ENCODE peak calls at places on chromosomes 2 and 18, in four cellular contexts. K is progenitor cell of endocrine pancreas, H is PC-9, E is M059J. O is an unnamed sample.

GRCh38 chr2:201854841-201855240 is 48.5 kb downstream of the CDK15 start:
- DNase-seq in K (no peak), H (no peak), E (peak; percentile 65), O (no peak)

GRCh38 chr2:180761224-180761623 is 219.2 kb upstream of the UBE2E3 start:
- DNase-seq in K (no peak), H (peak; percentile 29), E (peak; percentile 87), O (peak; percentile 77)

GRCh38 chr2:24984912-24985311 is 13.2 kb upstream of the DNAJC27 start:
- DNase-seq in K (no peak), H (no peak), E (peak; percentile 3), O (no peak)

GRCh38 chr18:8603663-8604520 is 5.3 kb upstream of the RAB12 start:
- DNase-seq in K (no peak), H (no peak), E (no peak), O (no peak)

GRCh38 chr2:165499131-165499530 is 29.6 kb downstream of the CSRNP3 start:
- DNase-seq in K (no peak), H (no peak), E (no peak), O (no peak)

GRCh38 chr2:16578081-16578480 is 87.6 kb downstream of the CYRIA start:
- DNase-seq in K (no peak), H (no peak), E (no peak), O (no peak)

GRCh38 chr2:18664421-18664820 is 75.1 kb upstream of the NT5C1B start:
- DNase-seq in K (no peak), H (no peak), E (no peak), O (no peak)

GRCh38 chr2:21696900-21697299 is 573.1 kb downstream of the TDRD15 start:
- DNase-seq in K (no peak), H (no peak), E (no peak), O (no peak)

GRCh38 chr18:79393181-79393598 is 2.5 kb upstream of the NFATC1 start:
- DNase-seq in K (no peak), H (no peak), E (no peak), O (no peak)

GRCh38 chr2:181051861-181052522 is 71.6 kb downstream of the UBE2E3 start:
- DNase-seq in K (no peak), H (no peak), E (no peak), O (no peak)

GRCh38 chr18:68676913-68677312 is 38.0 kb downstream of the TMX3 start:
- DNase-seq in K (no peak), H (no peak), E (no peak), O (no peak)

GRCh38 chr18:24964213-24964612 is 387.8 kb downstream of the ZNF521 start:
- DNase-seq in K (no peak), H (no peak), E (peak; percentile 53), O (peak; percentile 53)

GRCh38 chr2:45045706-45046105 is 36.5 kb upstream of the SIX2 start:
- DNase-seq in K (no peak), H (no peak), E (peak; percentile 59), O (no peak)

GRCh38 chr2:60652822-60653315 is 99.4 kb upstream of the BCL11A start:
- DNase-seq in K (no peak), H (no peak), E (no peak), O (no peak)

GRCh38 chr2:17757321-17757720 is 3.4 kb downstream of the GEN1 start:
- DNase-seq in K (no peak), H (no peak), E (peak; percentile 41), O (peak; percentile 45)

GRCh38 chr2:86512034-86512433 is 51.2 kb downstream of the CHMP3 start:
- DNase-seq in K (no peak), H (no peak), E (no peak), O (no peak)